ENCODE peak calls at places on chromosomes 13 and 19, in six cellular contexts. G is uterus; Q is spleen; P is ovary; Z is GM23248; C is CD8-positive, alpha-beta T cell. N is an unnamed sample.
A peak's percentile ranks its signal among the peaks of the same experiment; 100 is the strongest.

GRCh38 chr19:33401683-33402420 is 28.3 kb downstream of the CEBPG start:
- DNase-seq in C (no peak), P (no peak), Q (peak; percentile 64), G (no peak), Z (no peak), N (no peak)

GRCh38 chr13:22210134-22210930 is 539.5 kb downstream of the FGF9 start:
- DNase-seq in C (no peak), Q (no peak), Z (no peak), P (no peak), G (no peak), N (peak; percentile 62)

GRCh38 chr13:112725346-112726017 is 35.6 kb downstream of the ATP11A start:
- DNase-seq in C (no peak), G (no peak), P (no peak), Z (no peak), Q (peak; percentile 56), N (no peak)

GRCh38 chr13:51825165-51825592 is 19.8 kb downstream of the TMEM272 start:
- DNase-seq in P (no peak), C (no peak), Q (no peak), G (no peak), Z (peak; percentile 48), N (no peak)

GRCh38 chr19:17078920-17079709 is 3.5 kb downstream of the MYO9B start:
- DNase-seq in P (no peak), G (no peak), Q (no peak), C (no peak), Z (peak; percentile 45), N (peak; percentile 22)

GRCh38 chr19:6725513-6726231 is 5.2 kb upstream of the C3 start:
- DNase-seq in G (no peak), Q (no peak), P (no peak), Z (no peak), C (no peak), N (no peak)

GRCh38 chr13:113771709-113772331 is 12.8 kb downstream of the TMEM255B start:
- DNase-seq in C (no peak), P (no peak), Z (no peak), Q (no peak), G (no peak), N (no peak)

GRCh38 chr13:48573213-48573612 is 40.3 kb upstream of the RCBTB2 start:
- DNase-seq in C (no peak), G (no peak), Z (no peak), P (no peak), Q (no peak), N (no peak)

GRCh38 chr19:41376241-41376997 is at the start of gene TMEM91:
- DNase-seq in Q (peak; percentile 84), Z (peak; percentile 63), C (no peak), P (peak; percentile 45), G (peak; percentile 60), N (peak; percentile 63)

GRCh38 chr13:69950160-69950559 is 157.5 kb upstream of the ATXN8OS start:
- DNase-seq in P (no peak), Q (no peak), G (no peak), Z (no peak), C (no peak), N (no peak)

GRCh38 chr13:24281188-24282008 is 28.0 kb upstream of the C1QTNF9 start:
- DNase-seq in P (no peak), C (no peak), Z (no peak), G (no peak), Q (no peak), N (no peak)

GRCh38 chr13:84609716-84610115 is 727.4 kb upstream of the SLITRK1 start:
- DNase-seq in P (no peak), G (no peak), Q (no peak), C (no peak), Z (peak; percentile 62), N (no peak)

GRCh38 chr19:38743394-38744297 is 628 bp downstream of the CAPN12 start:
- DNase-seq in P (no peak), C (no peak), Z (no peak), G (no peak), Q (peak; percentile 61), N (no peak)

GRCh38 chr13:74287672-74288169 is 153.5 kb upstream of the KLF12 start:
- DNase-seq in P (peak; percentile 86), Z (peak; percentile 55), C (peak; percentile 64), G (peak; percentile 59), Q (peak; percentile 89), N (peak; percentile 92)

GRCh38 chr13:49112782-49113525 is 107.2 kb upstream of the MLNR start:
- DNase-seq in P (no peak), C (no peak), G (no peak), Q (no peak), Z (peak; percentile 14), N (peak; percentile 82)

GRCh38 chr19:18386543-18387251 is 739 bp downstream of the GDF15 start:
- DNase-seq in P (no peak), Q (no peak), Z (peak; percentile 77), C (no peak), G (no peak), N (peak; percentile 59)

GRCh38 chr19:56115490-56115889 is 5.6 kb downstream of the ZNF787 start:
- DNase-seq in Q (no peak), Z (no peak), G (no peak), P (no peak), C (no peak), N (no peak)
- H3K4me1 ChIP-seq in Q (peaks cover 100% of the 10 kb centered on the region), Z (peaks cover 12% of the 10 kb centered on the region), G (peaks cover 56% of the 10 kb centered on the region), P (peaks cover 37% of the 10 kb centered on the region), C (peaks cover 23% of the 10 kb centered on the region), N (peaks cover 6% of the 10 kb centered on the region)

DNA sequence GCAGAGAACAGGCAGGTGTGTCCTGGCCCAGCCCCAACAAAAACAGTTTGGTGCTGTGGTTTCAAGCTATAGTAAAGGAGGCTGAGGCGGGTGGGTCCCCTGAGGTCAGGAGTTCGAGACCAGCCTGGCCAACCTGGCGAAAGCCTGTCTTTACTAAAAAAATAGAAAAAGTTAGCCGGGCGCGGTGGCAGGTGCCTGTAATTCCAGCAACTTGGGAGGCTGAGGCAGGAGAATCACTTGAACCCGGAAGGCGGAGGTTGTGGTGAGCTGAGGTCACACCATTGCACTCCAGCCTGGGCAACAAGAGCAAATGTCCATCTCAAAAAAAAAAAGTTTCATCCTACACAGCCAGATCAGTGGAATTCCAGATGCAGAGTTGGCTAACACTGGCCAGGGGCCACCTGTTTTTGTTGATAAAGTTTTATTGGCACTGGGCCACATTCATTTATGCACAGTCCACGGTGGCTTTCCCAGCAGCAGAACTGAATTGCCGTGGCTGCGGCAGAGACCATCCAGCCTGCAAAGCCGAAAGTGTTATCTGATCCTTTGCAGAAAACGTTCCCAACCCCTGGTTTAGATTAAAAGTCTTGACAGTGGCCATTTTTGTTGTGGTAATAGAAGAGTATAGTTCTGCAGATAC is 8.5 kb downstream of the NCLN start:
- DNase-seq in Q (no peak), C (no peak), P (no peak), G (no peak), Z (no peak), N (no peak)
- H3K4me1 ChIP-seq in Q (peaks cover 31% of the 10 kb centered on the region), C (peaks cover 7% of the 10 kb centered on the region), P (no peaks in the 10 kb centered on the region), G (no peaks in the 10 kb centered on the region), Z (no peaks in the 10 kb centered on the region), N (no peaks in the 10 kb centered on the region)

GRCh38 chr19:11423164-11423803 is 4.2 kb upstream of the RGL3 start:
- DNase-seq in Q (no peak), P (no peak), C (no peak), Z (no peak), G (no peak), N (no peak)
- H3K4me1 ChIP-seq in Q (peaks cover 58% of the 10 kb centered on the region), P (peaks cover 16% of the 10 kb centered on the region), C (peaks cover 48% of the 10 kb centered on the region), Z (no peaks in the 10 kb centered on the region), G (peaks cover 17% of the 10 kb centered on the region), N (peaks cover 2% of the 10 kb centered on the region)

DNA sequence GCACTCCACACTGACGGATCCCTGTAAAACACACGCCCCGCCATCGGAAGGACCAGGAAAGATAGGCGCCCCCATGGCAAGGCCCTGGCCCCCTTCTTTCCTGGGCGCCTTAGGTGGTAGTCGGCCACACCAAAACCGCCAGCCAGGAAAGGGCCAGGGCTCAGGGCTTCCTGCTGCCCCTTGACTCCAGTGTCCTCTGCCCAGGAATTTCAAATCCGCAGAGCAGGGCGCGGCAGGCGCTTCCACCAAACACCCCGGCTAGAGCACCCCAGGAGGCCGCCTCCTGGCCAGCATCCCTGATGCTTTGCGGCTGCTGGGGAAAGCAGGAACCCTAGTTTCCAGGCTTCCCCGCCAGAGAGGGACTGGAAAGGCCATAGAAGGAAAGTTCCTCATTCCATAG is 57.5 kb downstream of the ZNF726 start:
- DNase-seq in C (no peak), Z (no peak), G (no peak), Q (no peak), P (no peak), N (no peak)
- H3K4me1 ChIP-seq in C (no peaks in the 10 kb centered on the region), Z (no peaks in the 10 kb centered on the region), G (no peaks in the 10 kb centered on the region), Q (no peaks in the 10 kb centered on the region), P (no peaks in the 10 kb centered on the region), N (no peaks in the 10 kb centered on the region)